ENCODE peak calls at places on chromosome 2, in four cellular contexts. Q is heart left ventricle, A is HCT116, P is right lobe of liver. M is an unnamed sample. For H3K4me1, the result is how much of the 10 kb centered on the place peaks cover.

GRCh38 chr2:58796239-58796638 is 555.1 kb upstream of the FANCL start:
- DNase-seq in P (no peak), A (no peak), Q (no peak), M (no peak)

GRCh38 chr2:73823916-73824523 is 4.7 kb upstream of the STAMBP start:
- DNase-seq in A (peak), P (no peak), Q (no peak), M (peak)

GRCh38 chr2:72793798-72794447 is 31.9 kb downstream of the EXOC6B start:
- DNase-seq in P (no peak), Q (no peak), A (no peak), M (no peak)

GRCh38 chr2:239190921-239191885 is 209.6 kb downstream of the HDAC4 start:
- DNase-seq in Q (no peak), P (peak), A (no peak), M (no peak)

GRCh38 chr2:118755362-118755761 is 92.1 kb downstream of the EN1 start:
- DNase-seq in A (no peak), Q (no peak), P (no peak), M (no peak)

GRCh38 chr2:10385933-10386773 is 62.0 kb downstream of the ODC1 start:
- DNase-seq in Q (no peak), A (no peak), P (no peak), M (no peak)

GRCh38 chr2:201955702-201956141 is 77.9 kb upstream of the FZD7 start:
- DNase-seq in Q (no peak), P (no peak), A (no peak), M (no peak)

GRCh38 chr2:206084468-206084869 is 1.5 kb downstream of the INO80D start:
- DNase-seq in Q (peak), P (peak), A (peak), M (peak)

GRCh38 chr2:221075203-221075602 is 496.9 kb downstream of the EPHA4 start:
- DNase-seq in P (no peak), A (no peak), Q (no peak), M (no peak)

GRCh38 chr2:184030245-184030644 is 568.1 kb upstream of the ZNF804A start:
- DNase-seq in P (no peak), Q (no peak), A (no peak), M (no peak)

GRCh38 chr2:159091381-159091780 is 122.9 kb downstream of the TANC1 start:
- DNase-seq in A (no peak), P (no peak), Q (no peak), M (no peak)

GRCh38 chr2:219073413-219074129 is 12.8 kb upstream of the IHH start:
- DNase-seq in Q (no peak), A (peak), P (no peak), M (no peak)

GRCh38 chr2:188382107-188382506 is 90.4 kb downstream of the GULP1 start:
- DNase-seq in P (no peak), Q (no peak), A (no peak), M (no peak)

GRCh38 chr2:43178602-43179542 is 47.5 kb downstream of the ZFP36L2 start:
- DNase-seq in A (peak), Q (peak), P (peak), M (peak)
- TF ChIP-seq POLR2A in A (no peak), Q (no peak), P (peak), M (no peak)

GRCh38 chr2:2121887-2122286 is 209.2 kb downstream of the MYT1L start:
- DNase-seq in A (no peak), P (no peak), Q (no peak), M (no peak)
- H3K4me1 ChIP-seq in A (under half), P (under half), Q (under half), M (under half)

GRCh38 chr2:204870053-204870452 is 324.8 kb downstream of the PARD3B start:
- DNase-seq in P (no peak), Q (no peak), A (no peak), M (no peak)

GRCh38 chr2:204869142-204869823 is 324.0 kb downstream of the PARD3B start:
- DNase-seq in A (no peak), Q (no peak), P (no peak), M (peak)

GRCh38 chr2:204871246-204871953 is 326.1 kb downstream of the PARD3B start:
- DNase-seq in A (no peak), Q (no peak), P (no peak), M (no peak)
- TF ChIP-seq CTCF in A (peak), Q (peak), P (peak), M (peak)

DNA sequence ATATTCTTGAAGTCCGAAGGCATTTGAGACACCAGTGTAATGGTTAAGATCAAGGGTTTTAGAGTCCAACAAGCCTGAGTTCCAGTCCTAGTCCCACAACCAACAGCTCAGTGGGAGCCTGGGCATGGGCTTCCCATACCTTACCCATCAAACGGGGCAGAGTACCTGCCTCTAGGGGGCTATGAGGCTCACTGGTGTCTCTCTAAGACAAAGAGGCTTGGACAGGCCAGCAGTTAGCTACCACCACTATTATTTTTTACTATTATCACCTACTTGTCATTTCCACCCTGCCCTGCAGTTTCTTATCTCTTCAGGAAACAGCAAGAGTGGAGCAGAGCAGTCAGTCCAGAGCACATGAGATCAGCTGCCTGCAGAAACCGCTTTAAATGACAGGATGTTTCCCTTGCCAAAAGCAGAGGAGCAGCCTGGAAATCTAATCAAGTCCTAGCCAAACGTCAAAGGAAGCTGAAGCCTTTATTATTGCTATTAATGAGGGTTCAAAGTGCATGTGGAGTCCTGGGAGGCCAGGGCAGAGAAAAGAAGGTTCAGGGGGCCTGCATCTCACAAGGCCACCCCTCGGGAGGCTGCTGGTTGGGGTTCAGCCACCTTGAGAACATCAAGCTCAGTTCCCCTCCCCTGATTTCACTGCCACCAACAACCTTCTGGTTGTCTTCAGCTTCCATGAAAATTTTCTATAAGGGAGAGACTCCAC is 66.6 kb downstream of the STPG4 start:
- DNase-seq in P (no peak), A (no peak), Q (peak), M (no peak)
- TF ChIP-seq POLR2A in P (no peak), A (no peak), Q (no peak), M (no peak)

GRCh38 chr2:25418944-25419677 is 77.4 kb upstream of the DNMT3A start:
- DNase-seq in P (no peak), Q (no peak), A (no peak), M (no peak)

GRCh38 chr2:25419678-25420242 is 78.0 kb upstream of the DNMT3A start:
- DNase-seq in P (no peak), A (no peak), Q (no peak), M (no peak)

GRCh38 chr2:25421746-25422431 is 80.2 kb upstream of the DNMT3A start:
- DNase-seq in Q (no peak), A (no peak), P (no peak), M (no peak)

GRCh38 chr2:25421289-25421688 is 79.6 kb upstream of the DNMT3A start:
- DNase-seq in P (no peak), Q (no peak), A (no peak), M (no peak)

GRCh38 chr2:25420820-25421237 is 79.1 kb upstream of the DNMT3A start:
- DNase-seq in P (no peak), Q (no peak), A (no peak), M (no peak)
- H3K4me1 ChIP-seq in P (under half), Q (under half), A (under half), M (under half)

GRCh38 chr2:35873921-35874320 is 481.7 kb upstream of the CRIM1 start:
- DNase-seq in A (no peak), P (no peak), Q (no peak), M (no peak)

DNA sequence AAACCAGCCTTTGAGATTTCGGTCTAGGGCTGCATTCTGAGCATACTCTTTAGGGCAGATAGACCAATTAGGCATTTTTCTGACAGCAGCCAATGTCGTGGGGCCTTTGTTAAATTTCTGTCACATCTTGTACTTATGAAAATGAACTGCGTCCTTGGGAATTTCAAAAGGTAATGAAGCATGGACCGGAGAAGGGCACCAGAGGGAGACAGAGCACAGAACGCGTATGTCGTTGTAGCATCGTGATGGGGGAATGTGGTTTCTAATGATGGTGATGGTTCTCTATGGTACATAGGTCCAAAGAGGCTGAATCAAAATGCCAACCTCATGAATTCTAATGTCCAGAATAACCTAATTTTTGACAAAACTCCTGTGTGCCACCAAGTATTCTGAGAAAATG is 483.9 kb upstream of the CRIM1 start:
- DNase-seq in P (no peak), Q (no peak), A (peak), M (no peak)
- TF ChIP-seq CTCF in P (no peak), Q (no peak), A (peak), M (no peak)

DNA sequence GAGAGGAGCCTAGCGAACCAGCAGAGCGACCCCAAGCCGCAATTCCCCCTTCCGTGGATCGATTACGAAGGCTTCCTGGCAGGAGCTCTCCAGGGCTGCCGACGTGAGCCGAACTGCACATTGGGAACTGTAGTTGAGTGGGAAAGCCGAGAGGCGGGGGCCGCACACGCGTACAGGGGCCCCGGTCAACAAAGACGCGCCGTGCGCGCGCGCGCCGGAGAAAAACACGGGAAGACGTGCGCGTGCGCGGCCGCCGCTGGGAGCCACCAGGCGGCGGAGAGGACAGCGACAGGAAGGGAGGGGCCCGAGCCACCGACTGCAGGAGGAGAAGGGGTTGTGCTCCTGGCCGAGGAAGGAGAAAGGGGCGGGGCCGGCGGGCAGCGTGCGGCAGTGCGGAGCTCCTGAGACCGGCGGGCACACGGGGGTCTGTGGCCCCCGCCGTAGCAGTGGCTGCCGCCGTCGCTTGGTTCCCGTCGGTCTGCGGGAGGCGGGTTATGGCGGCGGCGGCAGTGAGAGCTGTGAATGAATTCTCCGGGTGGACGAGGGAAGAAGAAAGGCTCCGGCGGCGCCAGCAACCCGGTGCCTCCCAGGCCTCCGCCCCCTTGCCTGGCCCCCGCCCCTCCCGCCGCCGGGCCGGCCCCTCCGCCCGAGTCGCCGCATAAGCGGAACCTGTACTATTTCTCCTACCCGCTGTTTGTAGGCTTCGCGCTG is at the start of gene SPAST:
- DNase-seq in A (peak), P (peak), Q (peak), M (peak)
- TF ChIP-seq POLR2A in A (no peak), P (peak), Q (no peak), M (peak)

DNA sequence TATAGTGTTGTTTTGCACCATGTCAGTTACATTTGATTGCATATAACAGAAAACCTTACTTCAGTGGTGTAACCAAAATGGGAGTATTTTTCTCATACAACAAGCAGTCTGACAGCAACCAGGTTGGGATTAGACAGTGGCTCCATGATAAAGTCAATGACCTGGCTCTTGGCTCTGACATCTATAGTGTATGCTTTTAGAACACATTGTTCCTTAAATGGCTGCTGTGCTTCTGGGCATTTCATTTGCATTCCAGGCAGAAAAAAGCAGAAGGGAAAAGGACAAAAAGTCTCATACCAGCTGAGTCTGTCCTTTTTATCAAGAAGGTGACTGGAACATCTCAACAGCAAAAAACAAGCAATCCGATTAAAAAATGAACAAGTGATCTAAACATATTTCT is 10.2 kb downstream of the MERTK start:
- DNase-seq in P (no peak), A (no peak), Q (no peak), M (no peak)
- H3K4me1 ChIP-seq in P (half or more), A (under half), Q (under half), M (under half)

M was measured in tibial nerve.